ENCODE peak calls at places on chromosomes 6 and 20, in nine cellular contexts. One of them, this sample, is unnamed.

GRCh38 chr6:98958791-98959190 is 11.0 kb upstream of the FBXL4 start:
- DNase-seq in AG08396: no peak
- DNase-seq in left cardiac atrium: no peak
- DNase-seq in type B pancreatic cell: no peak
- DNase-seq in GM12892: no peak
- DNase-seq in fibroblast of lung: no peak
- DNase-seq in non-pigmented ciliary epithelial cell: no peak
- DNase-seq in activated CD4-positive, alpha-beta T cell treated with anti-CD3 and anti-CD28 coated beads, Interleukin-2, amount 50 U/mL, for 4 hours: no peak
- DNase-seq in NAMALWA: no peak
- DNase-seq in this sample: no peak

GRCh38 chr6:166779381-166779780 is 152.3 kb upstream of the RPS6KA2 start:
- DNase-seq in GM12892: no peak
- DNase-seq in activated CD4-positive, alpha-beta T cell treated with anti-CD3 and anti-CD28 coated beads, Interleukin-2, amount 50 U/mL, for 4 hours: no peak
- DNase-seq in fibroblast of lung: no peak
- DNase-seq in NAMALWA: no peak
- DNase-seq in non-pigmented ciliary epithelial cell: no peak
- DNase-seq in left cardiac atrium: no peak
- DNase-seq in type B pancreatic cell: no peak
- DNase-seq in AG08396: no peak
- DNase-seq in this sample: no peak

GRCh38 chr6:144969873-144970272 is 684.7 kb downstream of the UTRN start:
- DNase-seq in non-pigmented ciliary epithelial cell: no peak
- DNase-seq in left cardiac atrium: no peak
- DNase-seq in type B pancreatic cell: no peak
- DNase-seq in GM12892: no peak
- DNase-seq in activated CD4-positive, alpha-beta T cell treated with anti-CD3 and anti-CD28 coated beads, Interleukin-2, amount 50 U/mL, for 4 hours: no peak
- DNase-seq in AG08396: no peak
- DNase-seq in NAMALWA: no peak
- DNase-seq in fibroblast of lung: no peak
- DNase-seq in this sample: no peak

GRCh38 chr6:24905485-24905884 is 30.3 kb downstream of the RIPOR2 start:
- DNase-seq in non-pigmented ciliary epithelial cell: no peak
- DNase-seq in type B pancreatic cell: no peak
- DNase-seq in NAMALWA: no peak
- DNase-seq in AG08396: no peak
- DNase-seq in GM12892: no peak
- DNase-seq in activated CD4-positive, alpha-beta T cell treated with anti-CD3 and anti-CD28 coated beads, Interleukin-2, amount 50 U/mL, for 4 hours: no peak
- DNase-seq in left cardiac atrium: no peak
- DNase-seq in fibroblast of lung: no peak
- DNase-seq in this sample: no peak

GRCh38 chr6:138844203-138844602 is 48.3 kb downstream of the ECT2L start:
- DNase-seq in fibroblast of lung: peak; percentile 58
- DNase-seq in GM12892: no peak
- DNase-seq in type B pancreatic cell: no peak
- DNase-seq in AG08396: peak; percentile 11
- DNase-seq in non-pigmented ciliary epithelial cell: no peak
- DNase-seq in left cardiac atrium: peak; percentile 51
- DNase-seq in NAMALWA: no peak
- DNase-seq in activated CD4-positive, alpha-beta T cell treated with anti-CD3 and anti-CD28 coated beads, Interleukin-2, amount 50 U/mL, for 4 hours: no peak
- DNase-seq in this sample: peak; percentile 63

GRCh38 chr6:137013738-137014602 is 30.8 kb downstream of the IL20RA start:
- DNase-seq in AG08396: peak; percentile 38
- DNase-seq in GM12892: no peak
- DNase-seq in non-pigmented ciliary epithelial cell: no peak
- DNase-seq in left cardiac atrium: no peak
- DNase-seq in activated CD4-positive, alpha-beta T cell treated with anti-CD3 and anti-CD28 coated beads, Interleukin-2, amount 50 U/mL, for 4 hours: no peak
- DNase-seq in fibroblast of lung: peak; percentile 70
- DNase-seq in NAMALWA: peak; percentile 33
- DNase-seq in type B pancreatic cell: no peak
- DNase-seq in this sample: peak; percentile 72

GRCh38 chr6:149508485-149508884 is 23.7 kb upstream of the ZC3H12D start:
- DNase-seq in GM12892: no peak
- DNase-seq in fibroblast of lung: no peak
- DNase-seq in activated CD4-positive, alpha-beta T cell treated with anti-CD3 and anti-CD28 coated beads, Interleukin-2, amount 50 U/mL, for 4 hours: peak; percentile 32
- DNase-seq in non-pigmented ciliary epithelial cell: no peak
- DNase-seq in NAMALWA: no peak
- DNase-seq in left cardiac atrium: no peak
- DNase-seq in type B pancreatic cell: no peak
- DNase-seq in AG08396: no peak
- DNase-seq in this sample: no peak

GRCh38 chr6:128412680-128413079 is 107.7 kb downstream of the PTPRK start:
- DNase-seq in fibroblast of lung: no peak
- DNase-seq in AG08396: no peak
- DNase-seq in left cardiac atrium: no peak
- DNase-seq in GM12892: no peak
- DNase-seq in NAMALWA: no peak
- DNase-seq in type B pancreatic cell: no peak
- DNase-seq in non-pigmented ciliary epithelial cell: no peak
- DNase-seq in activated CD4-positive, alpha-beta T cell treated with anti-CD3 and anti-CD28 coated beads, Interleukin-2, amount 50 U/mL, for 4 hours: no peak
- DNase-seq in this sample: no peak

GRCh38 chr20:36784900-36785299 is 11.3 kb upstream of the DSN1 start:
- DNase-seq in activated CD4-positive, alpha-beta T cell treated with anti-CD3 and anti-CD28 coated beads, Interleukin-2, amount 50 U/mL, for 4 hours: no peak
- DNase-seq in fibroblast of lung: peak; percentile 33
- DNase-seq in non-pigmented ciliary epithelial cell: no peak
- DNase-seq in type B pancreatic cell: no peak
- DNase-seq in NAMALWA: no peak
- DNase-seq in GM12892: no peak
- DNase-seq in left cardiac atrium: peak; percentile 43
- DNase-seq in AG08396: peak; percentile 72
- DNase-seq in this sample: no peak

GRCh38 chr20:50055524-50056083 is 57.3 kb downstream of the UBE2V1 start:
- DNase-seq in fibroblast of lung: no peak
- DNase-seq in NAMALWA: no peak
- DNase-seq in left cardiac atrium: no peak
- DNase-seq in non-pigmented ciliary epithelial cell: no peak
- DNase-seq in GM12892: no peak
- DNase-seq in type B pancreatic cell: no peak
- DNase-seq in activated CD4-positive, alpha-beta T cell treated with anti-CD3 and anti-CD28 coated beads, Interleukin-2, amount 50 U/mL, for 4 hours: no peak
- DNase-seq in AG08396: no peak
- DNase-seq in this sample: no peak

GRCh38 chr6:73391735-73392134 is 2.9 kb upstream of the DDX43 start:
- DNase-seq in AG08396: no peak
- DNase-seq in NAMALWA: no peak
- DNase-seq in left cardiac atrium: no peak
- DNase-seq in fibroblast of lung: no peak
- DNase-seq in type B pancreatic cell: no peak
- DNase-seq in GM12892: no peak
- DNase-seq in activated CD4-positive, alpha-beta T cell treated with anti-CD3 and anti-CD28 coated beads, Interleukin-2, amount 50 U/mL, for 4 hours: no peak
- DNase-seq in non-pigmented ciliary epithelial cell: no peak
- DNase-seq in this sample: no peak